ENCODE peak calls at places on chromosomes 4 and X, in six cellular contexts. M is body of pancreas, W is left ventricle myocardium inferior, G is adrenal gland, R is GM23338, H is tibial nerve. A is an unnamed sample.

GRCh38 chr4:183411291-183411861 is 33.1 kb upstream of the CDKN2AIP start:
- DNase-seq in R (no peak), W (no peak), M (peak; percentile 19), G (no peak), H (no peak), A (no peak)

GRCh38 chrX:77900688-77901087 is 1.4 kb downstream of the COX7B start:
- DNase-seq in W (no peak), R (no peak), G (no peak), H (no peak), M (no peak), A (no peak)

GRCh38 chr4:113637363-113637762 is 124.2 kb downstream of the CAMK2D start:
- DNase-seq in M (no peak), H (no peak), W (no peak), R (no peak), G (no peak), A (no peak)

GRCh38 chrX:19046343-19047215 is 62.7 kb upstream of the PHKA2 start:
- DNase-seq in R (no peak), W (no peak), H (no peak), M (no peak), G (no peak), A (no peak)

GRCh38 chr4:20106926-20107325 is 144.8 kb upstream of the SLIT2 start:
- DNase-seq in W (no peak), R (no peak), H (no peak), M (no peak), G (no peak), A (no peak)

GRCh38 chrX:152897216-152898144 is at the start of gene ZNF185:
- DNase-seq in M (peak; percentile 63), H (no peak), G (no peak), W (no peak), R (peak; percentile 89), A (no peak)

GRCh38 chrX:116749943-116750342 is 287.2 kb upstream of the CT83 start:
- DNase-seq in R (no peak), H (no peak), G (no peak), M (no peak), W (no peak), A (no peak)

GRCh38 chr4:2714071-2714770 is 41.9 kb downstream of the TNIP2 start:
- DNase-seq in R (no peak), G (no peak), H (no peak), M (peak; percentile 54), W (peak; percentile 26), A (no peak)

GRCh38 chrX:78027798-78028197 is 58.4 kb upstream of the PGAM4 start:
- DNase-seq in W (no peak), R (no peak), H (no peak), M (no peak), G (no peak), A (no peak)

GRCh38 chr4:121156822-121157769 is 7.0 kb downstream of the TNIP3 start:
- DNase-seq in H (peak; percentile 31), W (peak; percentile 20), M (peak; percentile 29), R (peak; percentile 84), G (peak; percentile 20), A (no peak)

GRCh38 chrX:109600114-109600710 is 24.8 kb downstream of the KCNE5 start:
- DNase-seq in H (no peak), W (peak; percentile 18), R (peak; percentile 32), M (peak; percentile 2), G (no peak), A (no peak)

GRCh38 chrX:109847257-109848187 is 114.5 kb upstream of the ACSL4 start:
- DNase-seq in M (peak; percentile 31), G (no peak), W (no peak), H (peak; percentile 16), R (no peak), A (no peak)

GRCh38 chr4:139167774-139168444 is 9.1 kb downstream of the ELF2 start:
- DNase-seq in R (peak; percentile 70), H (peak; percentile 31), G (no peak), W (no peak), M (peak; percentile 17), A (no peak)

GRCh38 chr4:1566838-1567518 is 117.1 kb downstream of the FAM53A start:
- DNase-seq in R (peak; percentile 48), M (no peak), G (no peak), W (no peak), H (no peak), A (no peak)

GRCh38 chrX:148609766-148610698 is 109.6 kb downstream of the AFF2 start:
- DNase-seq in G (no peak), W (no peak), R (peak; percentile 74), M (peak; percentile 1), H (no peak), A (no peak)

GRCh38 chr4:100022792-100023222 is 72.7 kb upstream of the H2AZ1 start:
- DNase-seq in H (no peak), W (no peak), M (no peak), G (no peak), R (peak; percentile 41), A (no peak)

GRCh38 chrX:308821-309520 is 9.6 kb downstream of the GTPBP6 start:
- DNase-seq in G (no peak), H (no peak), M (no peak), W (peak; percentile 5), R (no peak), A (no peak)

GRCh38 chr4:110224812-110225211 is 26.4 kb upstream of the ELOVL6 start:
- DNase-seq in M (no peak), R (no peak), G (no peak), W (no peak), H (no peak), A (no peak)

GRCh38 chrX:2387614-2388239 is 113.0 kb downstream of the DHRSX start:
- DNase-seq in G (no peak), R (no peak), W (no peak), M (peak; percentile 50), H (no peak), A (no peak)

GRCh38 chrX:39609941-39610340 is 487.8 kb downstream of the BCOR start:
- DNase-seq in M (no peak), G (no peak), W (no peak), R (no peak), H (no peak), A (no peak)

GRCh38 chrX:13257223-13258051 is 62.4 kb downstream of the ATXN3L start:
- DNase-seq in G (no peak), R (no peak), H (no peak), M (no peak), W (no peak), A (no peak)

GRCh38 chr4:76748649-76749048 is 149.3 kb downstream of the SOWAHB start:
- DNase-seq in R (peak; percentile 72), G (peak; percentile 45), H (peak; percentile 55), M (peak; percentile 46), W (no peak), A (no peak)

GRCh38 chrX:21612154-21612553 is 46.0 kb downstream of the KLHL34 start:
- DNase-seq in M (no peak), W (no peak), R (no peak), H (no peak), G (no peak), A (no peak)

GRCh38 chr4:55840956-55841355 is 12.5 kb upstream of the EXOC1 start:
- DNase-seq in W (no peak), M (no peak), R (no peak), H (no peak), G (no peak), A (no peak)
- H3K27ac ChIP-seq in W (no peak overlapping the region), M (no peak overlapping the region), R (no peak overlapping the region), H (no peak overlapping the region), G (no peak overlapping the region), A (no peak overlapping the region)

DNA sequence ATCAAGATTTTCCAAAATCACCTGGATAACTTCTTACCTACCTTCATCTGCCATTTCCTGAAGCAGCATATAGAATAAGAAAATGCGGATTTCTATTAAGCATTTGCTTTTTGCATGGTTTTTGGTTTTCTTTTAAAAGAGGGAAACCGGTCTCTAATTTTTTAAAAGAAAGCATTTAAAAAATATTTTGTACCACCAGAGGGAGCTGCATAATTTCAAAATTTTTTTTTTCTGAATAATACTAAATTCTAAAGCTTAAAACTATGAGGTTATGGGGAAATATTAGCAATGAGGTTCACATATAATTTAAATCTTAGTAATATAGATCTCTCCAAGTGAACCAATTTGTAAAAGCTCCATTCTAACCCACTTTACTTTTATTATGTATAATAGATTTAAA is 137.7 kb upstream of the TENT5D start:
- DNase-seq in M (no peak), H (no peak), R (no peak), W (no peak), G (no peak), A (no peak)
- TF ChIP-seq CTCF in M (peak; percentile 23), H (no peak), R (peak; percentile 36), W (no peak), G (no peak), A (no peak)

DNA sequence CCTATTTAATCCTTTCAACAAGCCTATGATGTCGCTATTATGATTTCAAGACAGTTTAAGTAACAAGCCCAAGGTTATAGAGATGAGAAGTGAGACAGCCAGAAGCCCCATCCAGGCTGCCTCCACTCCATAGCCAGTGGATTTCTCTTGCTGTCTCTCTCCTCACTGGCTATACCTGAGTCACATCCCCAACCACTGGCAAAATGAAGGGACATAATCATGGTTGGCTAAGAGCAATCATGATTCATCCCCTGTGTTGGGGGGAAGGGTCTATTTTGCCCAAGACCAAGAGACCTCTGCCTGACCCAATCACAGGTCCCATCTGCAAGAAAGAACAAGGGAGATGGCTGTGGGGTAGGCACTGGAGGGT is 334.9 kb upstream of the GATB start:
- DNase-seq in G (no peak), R (no peak), W (no peak), M (no peak), H (no peak), A (no peak)
- H3K27ac ChIP-seq in G (no peak overlapping the region), R (no peak overlapping the region), W (no peak overlapping the region), M (no peak overlapping the region), H (no peak overlapping the region), A (no peak overlapping the region)

GRCh38 chr4:158578476-158578875 is 56.8 kb downstream of the RXFP1 start:
- DNase-seq in W (no peak), M (no peak), R (peak; percentile 57), G (no peak), H (no peak), A (no peak)
- TF ChIP-seq CTCF in W (peak; percentile 24), M (no peak), R (peak; percentile 49), G (no peak), H (no peak), A (no peak)

DNA sequence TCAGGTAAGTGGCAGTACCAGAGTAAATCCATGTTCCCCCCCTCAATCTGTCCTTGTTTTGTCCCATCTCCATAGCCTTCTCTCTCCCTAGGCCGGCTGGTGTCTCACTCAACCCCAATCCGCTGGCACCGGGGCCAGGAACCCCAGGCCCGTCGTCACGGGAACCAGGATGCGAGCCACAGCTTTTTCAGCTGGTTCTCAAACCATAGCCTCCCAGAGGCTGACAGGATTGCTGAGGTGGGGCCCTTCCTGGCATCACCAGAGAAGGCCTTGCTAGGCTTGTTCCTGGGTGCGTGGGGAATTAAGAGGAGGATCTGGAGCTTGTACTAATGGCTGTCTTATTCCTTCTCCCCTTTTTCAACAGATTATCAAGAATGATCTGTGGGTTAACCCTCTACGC is 2.7 kb downstream of the TSPYL2 start:
- DNase-seq in G (no peak), W (no peak), R (no peak), H (no peak), M (no peak), A (no peak)
- H3K27ac ChIP-seq in G (no peak overlapping the region), W (peak overlapping the region; percentile 88), R (no peak overlapping the region), H (peak overlapping the region; percentile 96), M (no peak overlapping the region), A (peak overlapping the region; percentile 94)